ENCODE peak calls at places on chromosome 1, in ten cellular contexts. One of them, this sample, is unnamed.

GRCh38 chr1:160261526-160261877 is 847 bp downstream of the DCAF8 start:
- DNase-seq in K562: peak; percentile 52
- DNase-seq in ovary: peak; percentile 26
- DNase-seq in stomach: peak; percentile 45
- DNase-seq in A549: peak; percentile 72
- DNase-seq in HepG2: peak; percentile 83
- DNase-seq in tibial nerve: peak; percentile 44
- DNase-seq in SK-N-SH: peak; percentile 42
- DNase-seq in transverse colon: peak; percentile 54
- DNase-seq in GM12878: peak; percentile 32
- DNase-seq in this sample: no peak

GRCh38 chr1:79660127-79660526 is 653.6 kb upstream of the ADGRL4 start:
- DNase-seq in K562: no peak
- DNase-seq in ovary: no peak
- DNase-seq in stomach: no peak
- DNase-seq in A549: no peak
- DNase-seq in HepG2: no peak
- DNase-seq in tibial nerve: no peak
- DNase-seq in SK-N-SH: no peak
- DNase-seq in transverse colon: no peak
- DNase-seq in GM12878: no peak
- DNase-seq in this sample: no peak

GRCh38 chr1:53070621-53071020 is 8.6 kb downstream of the PODN start:
- DNase-seq in K562: no peak
- DNase-seq in ovary: no peak
- DNase-seq in stomach: no peak
- DNase-seq in A549: no peak
- DNase-seq in HepG2: no peak
- DNase-seq in tibial nerve: no peak
- DNase-seq in SK-N-SH: peak; percentile 31
- DNase-seq in transverse colon: no peak
- DNase-seq in GM12878: no peak
- DNase-seq in this sample: peak; percentile 64

GRCh38 chr1:200345516-200345915 is 64.3 kb downstream of the ZNF281 start:
- DNase-seq in K562: no peak
- DNase-seq in ovary: no peak
- DNase-seq in stomach: no peak
- DNase-seq in A549: no peak
- DNase-seq in HepG2: no peak
- DNase-seq in tibial nerve: no peak
- DNase-seq in SK-N-SH: no peak
- DNase-seq in transverse colon: no peak
- DNase-seq in GM12878: no peak
- DNase-seq in this sample: no peak

GRCh38 chr1:150553392-150554085 is 4.3 kb downstream of the ADAMTSL4 start:
- DNase-seq in K562: no peak
- DNase-seq in ovary: no peak
- DNase-seq in stomach: no peak
- DNase-seq in A549: no peak
- DNase-seq in HepG2: no peak
- DNase-seq in tibial nerve: no peak
- DNase-seq in SK-N-SH: no peak
- DNase-seq in transverse colon: no peak
- DNase-seq in GM12878: no peak
- DNase-seq in this sample: no peak

GRCh38 chr1:23557471-23558124 is 1.7 kb downstream of the ID3 start:
- DNase-seq in K562: no peak
- DNase-seq in ovary: no peak
- DNase-seq in stomach: no peak
- DNase-seq in A549: no peak
- DNase-seq in HepG2: no peak
- DNase-seq in tibial nerve: no peak
- DNase-seq in SK-N-SH: no peak
- DNase-seq in transverse colon: no peak
- DNase-seq in GM12878: no peak
- DNase-seq in this sample: no peak

GRCh38 chr1:55214903-55215193 is 316 bp downstream of the USP24 start:
- DNase-seq in K562: no peak
- DNase-seq in ovary: peak; percentile 38
- DNase-seq in stomach: peak; percentile 27
- DNase-seq in A549: peak; percentile 40
- DNase-seq in HepG2: no peak
- DNase-seq in tibial nerve: no peak
- DNase-seq in SK-N-SH: peak; percentile 85
- DNase-seq in transverse colon: peak; percentile 19
- DNase-seq in GM12878: no peak
- DNase-seq in this sample: no peak

GRCh38 chr1:51359860-51360259 is 29.5 kb upstream of the TTC39A start:
- DNase-seq in K562: no peak
- DNase-seq in ovary: no peak
- DNase-seq in stomach: no peak
- DNase-seq in A549: no peak
- DNase-seq in HepG2: no peak
- DNase-seq in tibial nerve: no peak
- DNase-seq in SK-N-SH: no peak
- DNase-seq in transverse colon: no peak
- DNase-seq in GM12878: no peak
- DNase-seq in this sample: no peak

GRCh38 chr1:25617626-25618432 is 1.2 kb downstream of the MAN1C1 start:
- DNase-seq in K562: no peak
- DNase-seq in ovary: peak; percentile 35
- DNase-seq in stomach: no peak
- DNase-seq in A549: no peak
- DNase-seq in HepG2: no peak
- DNase-seq in tibial nerve: no peak
- DNase-seq in SK-N-SH: peak; percentile 33
- DNase-seq in transverse colon: no peak
- DNase-seq in GM12878: no peak
- DNase-seq in this sample: no peak

GRCh38 chr1:39127513-39127912 is 77.0 kb upstream of the MACF1 start:
- DNase-seq in K562: peak; percentile 43
- DNase-seq in ovary: peak; percentile 40
- DNase-seq in stomach: peak; percentile 47
- DNase-seq in A549: peak; percentile 36
- DNase-seq in HepG2: peak; percentile 62
- DNase-seq in tibial nerve: peak; percentile 73
- DNase-seq in SK-N-SH: no peak
- DNase-seq in transverse colon: no peak
- DNase-seq in GM12878: no peak
- DNase-seq in this sample: no peak

GRCh38 chr1:20191266-20191665 is 4.9 kb upstream of the PLA2G2C start:
- DNase-seq in K562: no peak
- DNase-seq in ovary: no peak
- DNase-seq in stomach: no peak
- DNase-seq in A549: no peak
- DNase-seq in HepG2: no peak
- DNase-seq in tibial nerve: peak; percentile 21
- DNase-seq in SK-N-SH: no peak
- DNase-seq in transverse colon: no peak
- DNase-seq in GM12878: no peak
- DNase-seq in this sample: no peak

GRCh38 chr1:20194224-20194623 is 7.9 kb upstream of the PLA2G2C start:
- DNase-seq in K562: no peak
- DNase-seq in ovary: no peak
- DNase-seq in stomach: no peak
- DNase-seq in A549: no peak
- DNase-seq in HepG2: no peak
- DNase-seq in tibial nerve: no peak
- DNase-seq in SK-N-SH: no peak
- DNase-seq in transverse colon: no peak
- DNase-seq in GM12878: no peak
- DNase-seq in this sample: no peak

GRCh38 chr1:20192871-20193411 is 6.6 kb upstream of the PLA2G2C start:
- DNase-seq in K562: no peak
- DNase-seq in ovary: no peak
- DNase-seq in stomach: no peak
- DNase-seq in A549: no peak
- DNase-seq in HepG2: no peak
- DNase-seq in tibial nerve: no peak
- DNase-seq in SK-N-SH: no peak
- DNase-seq in transverse colon: no peak
- DNase-seq in GM12878: no peak
- DNase-seq in this sample: no peak

GRCh38 chr1:20190761-20191160 is 4.4 kb upstream of the PLA2G2C start:
- DNase-seq in K562: no peak
- DNase-seq in ovary: no peak
- DNase-seq in stomach: no peak
- DNase-seq in A549: no peak
- DNase-seq in HepG2: no peak
- DNase-seq in tibial nerve: no peak
- DNase-seq in SK-N-SH: no peak
- DNase-seq in transverse colon: no peak
- DNase-seq in GM12878: no peak
- DNase-seq in this sample: no peak

DNA sequence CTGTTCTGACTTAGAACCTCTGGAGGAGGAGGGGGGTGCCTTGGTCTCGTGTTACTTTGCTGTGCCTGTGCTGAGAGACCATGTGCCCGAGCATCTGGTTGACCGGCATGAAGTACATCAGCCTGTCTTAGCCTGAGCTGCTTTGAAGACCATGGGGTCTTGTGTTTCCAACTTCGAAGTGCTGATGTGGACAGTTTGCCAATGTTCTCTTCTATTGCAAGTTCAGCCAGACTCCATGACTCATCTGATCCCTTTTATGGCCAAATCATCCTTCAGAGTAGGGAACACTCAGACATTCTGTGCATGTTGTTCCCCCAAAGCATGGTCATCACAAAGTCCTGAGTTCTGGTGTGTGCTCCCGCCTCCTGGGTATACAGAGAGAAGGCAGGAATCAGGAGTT is 6.0 kb upstream of the PLA2G2C start:
- DNase-seq in K562: no peak
- DNase-seq in ovary: no peak
- DNase-seq in stomach: no peak
- DNase-seq in A549: no peak
- DNase-seq in HepG2: no peak
- DNase-seq in tibial nerve: no peak
- DNase-seq in SK-N-SH: no peak
- DNase-seq in transverse colon: no peak
- DNase-seq in GM12878: no peak
- DNase-seq in this sample: no peak
- TF ChIP-seq EP300 in K562: no peak
- TF ChIP-seq EP300 in ovary: no peak
- TF ChIP-seq EP300 in stomach: no peak
- TF ChIP-seq EP300 in A549: no peak
- TF ChIP-seq EP300 in HepG2: no peak
- TF ChIP-seq EP300 in tibial nerve: no peak
- TF ChIP-seq EP300 in SK-N-SH: no peak
- TF ChIP-seq EP300 in transverse colon: no peak
- TF ChIP-seq EP300 in GM12878: no peak
- TF ChIP-seq EP300 in this sample: no peak

DNA sequence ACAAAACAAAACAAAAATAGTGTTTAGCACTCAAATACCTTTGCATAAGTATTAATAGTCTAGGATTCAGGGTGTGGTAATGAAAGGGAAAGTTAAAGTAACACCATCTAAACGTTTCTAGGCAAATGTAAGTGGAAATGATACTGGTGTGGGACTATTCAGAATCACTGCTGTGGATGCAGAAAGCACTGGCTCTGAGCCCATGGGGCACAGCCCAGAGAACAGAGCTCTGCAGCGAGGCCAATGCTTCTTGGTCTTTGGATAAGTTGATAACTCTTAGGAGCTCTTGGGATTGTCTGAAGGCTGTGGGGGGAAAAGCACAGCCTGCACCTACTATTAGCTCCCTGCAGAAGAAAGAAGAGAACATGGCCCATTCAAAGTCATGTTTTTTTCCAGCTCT is 21.4 kb upstream of the DNM3 start:
- DNase-seq in K562: no peak
- DNase-seq in ovary: no peak
- DNase-seq in stomach: no peak
- DNase-seq in A549: no peak
- DNase-seq in HepG2: no peak
- DNase-seq in tibial nerve: no peak
- DNase-seq in SK-N-SH: no peak
- DNase-seq in transverse colon: no peak
- DNase-seq in GM12878: no peak
- DNase-seq in this sample: no peak
- TF ChIP-seq EP300 in K562: no peak
- TF ChIP-seq EP300 in ovary: no peak
- TF ChIP-seq EP300 in stomach: no peak
- TF ChIP-seq EP300 in A549: no peak
- TF ChIP-seq EP300 in HepG2: no peak
- TF ChIP-seq EP300 in tibial nerve: no peak
- TF ChIP-seq EP300 in SK-N-SH: no peak
- TF ChIP-seq EP300 in transverse colon: no peak
- TF ChIP-seq EP300 in GM12878: no peak
- TF ChIP-seq EP300 in this sample: no peak

GRCh38 chr1:10536133-10536768 is 61.5 kb downstream of the PEX14 start:
- DNase-seq in K562: no peak
- DNase-seq in ovary: no peak
- DNase-seq in stomach: no peak
- DNase-seq in A549: no peak
- DNase-seq in HepG2: no peak
- DNase-seq in tibial nerve: no peak
- DNase-seq in SK-N-SH: no peak
- DNase-seq in transverse colon: no peak
- DNase-seq in GM12878: no peak
- DNase-seq in this sample: no peak
- TF ChIP-seq EP300 in K562: no peak
- TF ChIP-seq EP300 in ovary: no peak
- TF ChIP-seq EP300 in stomach: no peak
- TF ChIP-seq EP300 in A549: no peak
- TF ChIP-seq EP300 in HepG2: no peak
- TF ChIP-seq EP300 in tibial nerve: no peak
- TF ChIP-seq EP300 in SK-N-SH: no peak
- TF ChIP-seq EP300 in transverse colon: no peak
- TF ChIP-seq EP300 in GM12878: no peak
- TF ChIP-seq EP300 in this sample: no peak

GRCh38 chr1:154859786-154860153 is 10.3 kb downstream of the KCNN3 start:
- DNase-seq in K562: no peak
- DNase-seq in ovary: no peak
- DNase-seq in stomach: no peak
- DNase-seq in A549: no peak
- DNase-seq in HepG2: no peak
- DNase-seq in tibial nerve: no peak
- DNase-seq in SK-N-SH: no peak
- DNase-seq in transverse colon: peak; percentile 36
- DNase-seq in GM12878: peak; percentile 83
- DNase-seq in this sample: no peak

GRCh38 chr1:154862927-154863701 is 7.0 kb downstream of the KCNN3 start:
- DNase-seq in K562: no peak
- DNase-seq in ovary: no peak
- DNase-seq in stomach: no peak
- DNase-seq in A549: no peak
- DNase-seq in HepG2: no peak
- DNase-seq in tibial nerve: no peak
- DNase-seq in SK-N-SH: no peak
- DNase-seq in transverse colon: no peak
- DNase-seq in GM12878: no peak
- DNase-seq in this sample: no peak

GRCh38 chr1:154860154-154860870 is 9.8 kb downstream of the KCNN3 start:
- DNase-seq in K562: peak; percentile 27
- DNase-seq in ovary: no peak
- DNase-seq in stomach: no peak
- DNase-seq in A549: no peak
- DNase-seq in HepG2: no peak
- DNase-seq in tibial nerve: no peak
- DNase-seq in SK-N-SH: no peak
- DNase-seq in transverse colon: peak; percentile 62
- DNase-seq in GM12878: peak; percentile 96
- DNase-seq in this sample: no peak

GRCh38 chr1:154863702-154864174 is 6.3 kb downstream of the KCNN3 start:
- DNase-seq in K562: peak; percentile 77
- DNase-seq in ovary: no peak
- DNase-seq in stomach: peak; percentile 57
- DNase-seq in A549: peak; percentile 72
- DNase-seq in HepG2: peak; percentile 34
- DNase-seq in tibial nerve: no peak
- DNase-seq in SK-N-SH: peak; percentile 53
- DNase-seq in transverse colon: peak; percentile 58
- DNase-seq in GM12878: peak; percentile 85
- DNase-seq in this sample: no peak

GRCh38 chr1:154861607-154862094 is 8.4 kb downstream of the KCNN3 start:
- DNase-seq in K562: no peak
- DNase-seq in ovary: no peak
- DNase-seq in stomach: no peak
- DNase-seq in A549: no peak
- DNase-seq in HepG2: no peak
- DNase-seq in tibial nerve: no peak
- DNase-seq in SK-N-SH: no peak
- DNase-seq in transverse colon: no peak
- DNase-seq in GM12878: no peak
- DNase-seq in this sample: no peak
- TF ChIP-seq EP300 in K562: no peak
- TF ChIP-seq EP300 in ovary: no peak
- TF ChIP-seq EP300 in stomach: no peak
- TF ChIP-seq EP300 in A549: no peak
- TF ChIP-seq EP300 in HepG2: no peak
- TF ChIP-seq EP300 in tibial nerve: no peak
- TF ChIP-seq EP300 in SK-N-SH: no peak
- TF ChIP-seq EP300 in transverse colon: no peak
- TF ChIP-seq EP300 in GM12878: no peak
- TF ChIP-seq EP300 in this sample: no peak

This sample was measured in suprapubic skin.